ENCODE peak calls at places on chromosomes 11 and 22, in four cellular contexts. W, H, K and J are unnamed samples.

GRCh38 chr22:23269441-23270211 is 89.3 kb downstream of the BCR start:
- DNase-seq in K (peak; percentile 54), H (no peak), W (no peak), J (no peak)

GRCh38 chr11:28877366-28877765 is 769.2 kb downstream of the METTL15 start:
- DNase-seq in H (no peak), K (no peak), W (no peak), J (no peak)

GRCh38 chr11:127226376-127226775 is 225.8 kb upstream of the KIRREL3 start:
- DNase-seq in W (no peak), K (no peak), H (no peak), J (no peak)

GRCh38 chr11:26227311-26227710 is 104.6 kb upstream of the ANO3 start:
- DNase-seq in K (no peak), H (no peak), W (peak; percentile 82), J (no peak)

GRCh38 chr11:35362571-35362980 is 56.8 kb downstream of the SLC1A2 start:
- DNase-seq in H (no peak), K (no peak), W (peak; percentile 41), J (no peak)

GRCh38 chr11:16792426-16792825 is 54.0 kb downstream of the C11orf58 start:
- DNase-seq in K (no peak), W (no peak), H (no peak), J (no peak)

GRCh38 chr11:59145534-59145933 is 2.9 kb downstream of the FAM111A start:
- DNase-seq in K (no peak), W (peak; percentile 64), H (no peak), J (no peak)

GRCh38 chr22:19880786-19881569 is 26.3 kb upstream of the GNB1L start:
- DNase-seq in W (peak; percentile 95), H (no peak), K (peak; percentile 91), J (no peak)

GRCh38 chr22:48254311-48254873 is 1491.9 kb downstream of the TBC1D22A start:
- DNase-seq in K (no peak), W (no peak), H (no peak), J (no peak)

GRCh38 chr22:36423461-36424404 is 36.0 kb upstream of the MYH9 start:
- DNase-seq in H (no peak), K (no peak), W (no peak), J (no peak)

GRCh38 chr22:24995649-24996180 is 43.2 kb downstream of the KIAA1671 start:
- DNase-seq in H (no peak), W (no peak), K (no peak), J (no peak)

GRCh38 chr11:132943737-132944556 is 588.4 kb downstream of the OPCML start:
- DNase-seq in W (no peak), K (peak; percentile 28), H (no peak), J (no peak)

GRCh38 chr22:49770454-49771265 is 57.0 kb downstream of the BRD1 start:
- DNase-seq in W (no peak), H (no peak), K (no peak), J (no peak)

GRCh38 chr11:6400431-6401345 is 10.4 kb downstream of the SMPD1 start:
- DNase-seq in H (no peak), K (no peak), W (no peak), J (no peak)

GRCh38 chr11:44658451-44658850 is 68.3 kb upstream of the TSPAN18 start:
- DNase-seq in K (peak; percentile 52), H (no peak), W (peak; percentile 11), J (peak; percentile 19)

GRCh38 chr22:50034126-50035081 is 21.8 kb upstream of the IL17REL start:
- DNase-seq in K (no peak), W (no peak), H (no peak), J (no peak)

GRCh38 chr11:117940736-117941135 is 11.5 kb upstream of the TMPRSS13 start:
- DNase-seq in K (no peak), W (no peak), H (no peak), J (no peak)

GRCh38 chr11:77038029-77038824 is 4.0 kb downstream of the B3GNT6 start:
- DNase-seq in H (no peak), W (no peak), K (no peak), J (no peak)

GRCh38 chr11:118088531-118088930 is 1.8 kb upstream of the SMIM35 start:
- DNase-seq in H (no peak), K (no peak), W (no peak), J (no peak)

GRCh38 chr11:87030458-87031054 is 7.2 kb upstream of the TMEM135 start:
- DNase-seq in K (no peak), H (no peak), W (no peak), J (no peak)

GRCh38 chr11:44424841-44425240 is 114.9 kb upstream of the ALX4 start:
- DNase-seq in W (no peak), K (no peak), H (no peak), J (no peak)

GRCh38 chr11:61028135-61028729 is 56.8 kb downstream of the CD6 start:
- DNase-seq in K (no peak), W (no peak), H (peak; percentile 61), J (no peak)

GRCh38 chr11:1665313-1665712 is 31.7 kb upstream of the KRTAP5-6 start:
- DNase-seq in W (no peak), H (no peak), K (no peak), J (no peak)

GRCh38 chr11:17986007-17986710 is 26.7 kb downstream of the SERGEF start:
- DNase-seq in H (no peak), K (no peak), W (peak; percentile 60), J (no peak)

GRCh38 chr11:100635194-100635593 is 51.9 kb upstream of the ARHGAP42 start:
- DNase-seq in H (no peak), W (no peak), K (no peak), J (no peak)

GRCh38 chr11:117827521-117828511 is 3.3 kb upstream of the FXYD2 start:
- DNase-seq in W (no peak), H (no peak), K (peak; percentile 5), J (no peak)

GRCh38 chr11:104238916-104239315 is 75.0 kb upstream of the PDGFD start:
- DNase-seq in H (no peak), K (no peak), W (no peak), J (no peak)

GRCh38 chr22:42473484-42474193 is 41.4 kb upstream of the NFAM1 start:
- DNase-seq in H (no peak), W (peak; percentile 57), K (no peak), J (no peak)

GRCh38 chr11:128877726-128878125 is 10.6 kb upstream of the KCNJ1 start:
- DNase-seq in W (no peak), K (no peak), H (no peak), J (no peak)

GRCh38 chr22:36253523-36254490 is 874 bp downstream of the APOL1 start:
- DNase-seq in H (no peak), W (no peak), K (no peak), J (no peak)

GRCh38 chr22:19429950-19430889 is 1.3 kb downstream of the HIRA start:
- DNase-seq in K (no peak), H (peak; percentile 25), W (peak; percentile 43), J (peak; percentile 60)

GRCh38 chr11:57379732-57380131 is 1.2 kb downstream of the PRG3 start:
- DNase-seq in W (no peak), K (peak; percentile 82), H (no peak), J (no peak)

GRCh38 chr22:28812491-28812890 is 12.1 kb upstream of the XBP1 start:
- DNase-seq in H (no peak), W (no peak), K (no peak), J (no peak)

GRCh38 chr11:1022411-1022810 is 14.1 kb downstream of the MUC6 start:
- DNase-seq in H (no peak), K (no peak), W (no peak), J (no peak)